ENCODE peak calls at places on chromosomes 4 and X, in nine cellular contexts. One of them, this sample, is unnamed.

GRCh38 chr4:54384563-54384962 is 155.5 kb downstream of the PDGFRA start:
- DNase-seq in stomach: peak
- DNase-seq in occipital lobe: no peak
- DNase-seq in naive thymus-derived CD8-positive, alpha-beta T cell: peak
- DNase-seq in SK-N-SH: no peak
- DNase-seq in hippocampal formation: peak
- DNase-seq in cardiac fibroblast: peak
- DNase-seq in activated CD4-positive, alpha-beta T cell treated with anti-CD3 and anti-CD28 coated beads, Interleukin-2, amount 50 U/mL, for 48 hours: peak
- DNase-seq in brain pericyte: no peak
- DNase-seq in this sample: peak

GRCh38 chr4:79626102-79626501 is 218.1 kb upstream of the GK2 start:
- DNase-seq in brain pericyte: no peak
- DNase-seq in occipital lobe: no peak
- DNase-seq in stomach: no peak
- DNase-seq in hippocampal formation: no peak
- DNase-seq in SK-N-SH: no peak
- DNase-seq in activated CD4-positive, alpha-beta T cell treated with anti-CD3 and anti-CD28 coated beads, Interleukin-2, amount 50 U/mL, for 48 hours: no peak
- DNase-seq in cardiac fibroblast: peak
- DNase-seq in naive thymus-derived CD8-positive, alpha-beta T cell: no peak
- DNase-seq in this sample: no peak

GRCh38 chrX:15146515-15146914 is 123.4 kb downstream of the ASB9 start:
- DNase-seq in SK-N-SH: peak
- DNase-seq in naive thymus-derived CD8-positive, alpha-beta T cell: no peak
- DNase-seq in activated CD4-positive, alpha-beta T cell treated with anti-CD3 and anti-CD28 coated beads, Interleukin-2, amount 50 U/mL, for 48 hours: peak
- DNase-seq in brain pericyte: no peak
- DNase-seq in occipital lobe: no peak
- DNase-seq in stomach: peak
- DNase-seq in hippocampal formation: no peak
- DNase-seq in cardiac fibroblast: peak
- DNase-seq in this sample: peak

GRCh38 chrX:21374163-21374993 is at the start of gene CNKSR2:
- DNase-seq in stomach: peak
- DNase-seq in occipital lobe: peak
- DNase-seq in cardiac fibroblast: peak
- DNase-seq in activated CD4-positive, alpha-beta T cell treated with anti-CD3 and anti-CD28 coated beads, Interleukin-2, amount 50 U/mL, for 48 hours: peak
- DNase-seq in hippocampal formation: no peak
- DNase-seq in brain pericyte: no peak
- DNase-seq in naive thymus-derived CD8-positive, alpha-beta T cell: peak
- DNase-seq in SK-N-SH: peak
- DNase-seq in this sample: peak

GRCh38 chr4:116952530-116953108 is 132.8 kb downstream of the TRAM1L1 start:
- DNase-seq in stomach: no peak
- DNase-seq in occipital lobe: no peak
- DNase-seq in cardiac fibroblast: no peak
- DNase-seq in brain pericyte: no peak
- DNase-seq in SK-N-SH: no peak
- DNase-seq in hippocampal formation: no peak
- DNase-seq in activated CD4-positive, alpha-beta T cell treated with anti-CD3 and anti-CD28 coated beads, Interleukin-2, amount 50 U/mL, for 48 hours: no peak
- DNase-seq in naive thymus-derived CD8-positive, alpha-beta T cell: no peak
- DNase-seq in this sample: no peak

GRCh38 chr4:168877779-168878491 is 132.1 kb downstream of the CBR4 start:
- DNase-seq in stomach: no peak
- DNase-seq in SK-N-SH: peak
- DNase-seq in brain pericyte: no peak
- DNase-seq in naive thymus-derived CD8-positive, alpha-beta T cell: no peak
- DNase-seq in hippocampal formation: no peak
- DNase-seq in activated CD4-positive, alpha-beta T cell treated with anti-CD3 and anti-CD28 coated beads, Interleukin-2, amount 50 U/mL, for 48 hours: peak
- DNase-seq in occipital lobe: no peak
- DNase-seq in cardiac fibroblast: peak
- DNase-seq in this sample: peak

GRCh38 chr4:8592366-8593267 is at the start of gene CPZ:
- DNase-seq in hippocampal formation: no peak
- DNase-seq in activated CD4-positive, alpha-beta T cell treated with anti-CD3 and anti-CD28 coated beads, Interleukin-2, amount 50 U/mL, for 48 hours: no peak
- DNase-seq in brain pericyte: no peak
- DNase-seq in occipital lobe: no peak
- DNase-seq in naive thymus-derived CD8-positive, alpha-beta T cell: no peak
- DNase-seq in stomach: no peak
- DNase-seq in cardiac fibroblast: peak
- DNase-seq in SK-N-SH: no peak
- DNase-seq in this sample: no peak

GRCh38 chr4:3340038-3340702 is 47.3 kb downstream of the RGS12 start:
- DNase-seq in hippocampal formation: no peak
- DNase-seq in SK-N-SH: no peak
- DNase-seq in activated CD4-positive, alpha-beta T cell treated with anti-CD3 and anti-CD28 coated beads, Interleukin-2, amount 50 U/mL, for 48 hours: no peak
- DNase-seq in cardiac fibroblast: no peak
- DNase-seq in naive thymus-derived CD8-positive, alpha-beta T cell: no peak
- DNase-seq in occipital lobe: no peak
- DNase-seq in brain pericyte: no peak
- DNase-seq in stomach: no peak
- DNase-seq in this sample: no peak

GRCh38 chr4:1255151-1255550 is 6.2 kb upstream of the CTBP1 start:
- DNase-seq in cardiac fibroblast: no peak
- DNase-seq in naive thymus-derived CD8-positive, alpha-beta T cell: no peak
- DNase-seq in stomach: no peak
- DNase-seq in SK-N-SH: no peak
- DNase-seq in activated CD4-positive, alpha-beta T cell treated with anti-CD3 and anti-CD28 coated beads, Interleukin-2, amount 50 U/mL, for 48 hours: no peak
- DNase-seq in occipital lobe: no peak
- DNase-seq in hippocampal formation: no peak
- DNase-seq in brain pericyte: no peak
- DNase-seq in this sample: no peak

GRCh38 chrX:15567886-15568616 is 32.7 kb downstream of the ACE2 start:
- DNase-seq in occipital lobe: no peak
- DNase-seq in brain pericyte: no peak
- DNase-seq in naive thymus-derived CD8-positive, alpha-beta T cell: no peak
- DNase-seq in cardiac fibroblast: peak
- DNase-seq in SK-N-SH: no peak
- DNase-seq in stomach: no peak
- DNase-seq in activated CD4-positive, alpha-beta T cell treated with anti-CD3 and anti-CD28 coated beads, Interleukin-2, amount 50 U/mL, for 48 hours: no peak
- DNase-seq in hippocampal formation: peak
- DNase-seq in this sample: no peak

GRCh38 chrX:33194876-33195433 is 16.4 kb downstream of the DMD start:
- DNase-seq in brain pericyte: no peak
- DNase-seq in stomach: no peak
- DNase-seq in naive thymus-derived CD8-positive, alpha-beta T cell: no peak
- DNase-seq in SK-N-SH: no peak
- DNase-seq in activated CD4-positive, alpha-beta T cell treated with anti-CD3 and anti-CD28 coated beads, Interleukin-2, amount 50 U/mL, for 48 hours: no peak
- DNase-seq in occipital lobe: no peak
- DNase-seq in cardiac fibroblast: peak
- DNase-seq in hippocampal formation: no peak
- DNase-seq in this sample: peak

GRCh38 chr4:146521543-146522097 is at the start of gene SLC10A7:
- DNase-seq in activated CD4-positive, alpha-beta T cell treated with anti-CD3 and anti-CD28 coated beads, Interleukin-2, amount 50 U/mL, for 48 hours: peak
- DNase-seq in hippocampal formation: peak
- DNase-seq in cardiac fibroblast: peak
- DNase-seq in SK-N-SH: peak
- DNase-seq in brain pericyte: peak
- DNase-seq in stomach: peak
- DNase-seq in naive thymus-derived CD8-positive, alpha-beta T cell: peak
- DNase-seq in occipital lobe: peak
- DNase-seq in this sample: peak

GRCh38 chr4:10582059-10582686 is 102.4 kb downstream of the CLNK start:
- DNase-seq in stomach: peak
- DNase-seq in activated CD4-positive, alpha-beta T cell treated with anti-CD3 and anti-CD28 coated beads, Interleukin-2, amount 50 U/mL, for 48 hours: peak
- DNase-seq in cardiac fibroblast: peak
- DNase-seq in brain pericyte: no peak
- DNase-seq in occipital lobe: peak
- DNase-seq in SK-N-SH: peak
- DNase-seq in hippocampal formation: peak
- DNase-seq in naive thymus-derived CD8-positive, alpha-beta T cell: peak
- DNase-seq in this sample: peak

GRCh38 chrX:151981129-151981528 is 6.7 kb upstream of the GABRE start:
- DNase-seq in brain pericyte: no peak
- DNase-seq in cardiac fibroblast: peak
- DNase-seq in naive thymus-derived CD8-positive, alpha-beta T cell: no peak
- DNase-seq in hippocampal formation: no peak
- DNase-seq in activated CD4-positive, alpha-beta T cell treated with anti-CD3 and anti-CD28 coated beads, Interleukin-2, amount 50 U/mL, for 48 hours: no peak
- DNase-seq in stomach: no peak
- DNase-seq in SK-N-SH: no peak
- DNase-seq in occipital lobe: no peak
- DNase-seq in this sample: no peak

GRCh38 chr4:106763044-106763443 is 273.1 kb downstream of the DKK2 start:
- DNase-seq in SK-N-SH: no peak
- DNase-seq in hippocampal formation: no peak
- DNase-seq in occipital lobe: no peak
- DNase-seq in stomach: no peak
- DNase-seq in brain pericyte: no peak
- DNase-seq in activated CD4-positive, alpha-beta T cell treated with anti-CD3 and anti-CD28 coated beads, Interleukin-2, amount 50 U/mL, for 48 hours: no peak
- DNase-seq in naive thymus-derived CD8-positive, alpha-beta T cell: no peak
- DNase-seq in cardiac fibroblast: no peak
- DNase-seq in this sample: no peak

GRCh38 chr4:108058685-108059440 is 69.2 kb downstream of the HADH start:
- DNase-seq in activated CD4-positive, alpha-beta T cell treated with anti-CD3 and anti-CD28 coated beads, Interleukin-2, amount 50 U/mL, for 48 hours: no peak
- DNase-seq in occipital lobe: no peak
- DNase-seq in hippocampal formation: no peak
- DNase-seq in stomach: no peak
- DNase-seq in cardiac fibroblast: peak
- DNase-seq in brain pericyte: no peak
- DNase-seq in naive thymus-derived CD8-positive, alpha-beta T cell: no peak
- DNase-seq in SK-N-SH: no peak
- DNase-seq in this sample: no peak

GRCh38 chr4:147682755-147683154 is 1.2 kb downstream of the PRMT9 start:
- DNase-seq in SK-N-SH: peak
- DNase-seq in hippocampal formation: no peak
- DNase-seq in activated CD4-positive, alpha-beta T cell treated with anti-CD3 and anti-CD28 coated beads, Interleukin-2, amount 50 U/mL, for 48 hours: no peak
- DNase-seq in stomach: no peak
- DNase-seq in brain pericyte: no peak
- DNase-seq in naive thymus-derived CD8-positive, alpha-beta T cell: no peak
- DNase-seq in cardiac fibroblast: peak
- DNase-seq in occipital lobe: no peak
- DNase-seq in this sample: peak

GRCh38 chr4:61273237-61273636 is 73.1 kb downstream of the ADGRL3 start:
- DNase-seq in occipital lobe: peak
- DNase-seq in activated CD4-positive, alpha-beta T cell treated with anti-CD3 and anti-CD28 coated beads, Interleukin-2, amount 50 U/mL, for 48 hours: no peak
- DNase-seq in cardiac fibroblast: peak
- DNase-seq in brain pericyte: peak
- DNase-seq in naive thymus-derived CD8-positive, alpha-beta T cell: no peak
- DNase-seq in stomach: no peak
- DNase-seq in SK-N-SH: no peak
- DNase-seq in hippocampal formation: peak
- DNase-seq in this sample: no peak

GRCh38 chr4:57342406-57342805 is 232.2 kb upstream of the IGFBP7 start:
- DNase-seq in cardiac fibroblast: peak
- DNase-seq in SK-N-SH: no peak
- DNase-seq in activated CD4-positive, alpha-beta T cell treated with anti-CD3 and anti-CD28 coated beads, Interleukin-2, amount 50 U/mL, for 48 hours: no peak
- DNase-seq in brain pericyte: no peak
- DNase-seq in stomach: no peak
- DNase-seq in naive thymus-derived CD8-positive, alpha-beta T cell: no peak
- DNase-seq in hippocampal formation: no peak
- DNase-seq in occipital lobe: no peak
- DNase-seq in this sample: no peak

GRCh38 chrX:115147220-115147619 is 42.0 kb upstream of the RBMXL3 start:
- DNase-seq in brain pericyte: no peak
- DNase-seq in SK-N-SH: peak
- DNase-seq in activated CD4-positive, alpha-beta T cell treated with anti-CD3 and anti-CD28 coated beads, Interleukin-2, amount 50 U/mL, for 48 hours: no peak
- DNase-seq in hippocampal formation: peak
- DNase-seq in naive thymus-derived CD8-positive, alpha-beta T cell: no peak
- DNase-seq in cardiac fibroblast: peak
- DNase-seq in stomach: no peak
- DNase-seq in occipital lobe: no peak
- DNase-seq in this sample: peak

GRCh38 chrX:11113731-11114130 is 2.6 kb downstream of the HCCS start:
- DNase-seq in SK-N-SH: no peak
- DNase-seq in brain pericyte: no peak
- DNase-seq in cardiac fibroblast: peak
- DNase-seq in naive thymus-derived CD8-positive, alpha-beta T cell: no peak
- DNase-seq in hippocampal formation: no peak
- DNase-seq in occipital lobe: no peak
- DNase-seq in stomach: no peak
- DNase-seq in activated CD4-positive, alpha-beta T cell treated with anti-CD3 and anti-CD28 coated beads, Interleukin-2, amount 50 U/mL, for 48 hours: no peak
- DNase-seq in this sample: peak

GRCh38 chrX:9604111-9604907 is 139.5 kb downstream of the TBL1X start:
- DNase-seq in SK-N-SH: no peak
- DNase-seq in cardiac fibroblast: peak
- DNase-seq in occipital lobe: peak
- DNase-seq in brain pericyte: no peak
- DNase-seq in naive thymus-derived CD8-positive, alpha-beta T cell: no peak
- DNase-seq in activated CD4-positive, alpha-beta T cell treated with anti-CD3 and anti-CD28 coated beads, Interleukin-2, amount 50 U/mL, for 48 hours: no peak
- DNase-seq in hippocampal formation: peak
- DNase-seq in stomach: no peak
- DNase-seq in this sample: no peak

GRCh38 chrX:44428989-44429627 is 85.6 kb upstream of the EFHC2 start:
- DNase-seq in stomach: no peak
- DNase-seq in SK-N-SH: no peak
- DNase-seq in brain pericyte: no peak
- DNase-seq in cardiac fibroblast: no peak
- DNase-seq in occipital lobe: no peak
- DNase-seq in naive thymus-derived CD8-positive, alpha-beta T cell: no peak
- DNase-seq in activated CD4-positive, alpha-beta T cell treated with anti-CD3 and anti-CD28 coated beads, Interleukin-2, amount 50 U/mL, for 48 hours: no peak
- DNase-seq in hippocampal formation: no peak
- DNase-seq in this sample: no peak

GRCh38 chr4:147916351-147916750 is 184.5 kb downstream of the ARHGAP10 start:
- DNase-seq in cardiac fibroblast: peak
- DNase-seq in activated CD4-positive, alpha-beta T cell treated with anti-CD3 and anti-CD28 coated beads, Interleukin-2, amount 50 U/mL, for 48 hours: no peak
- DNase-seq in naive thymus-derived CD8-positive, alpha-beta T cell: no peak
- DNase-seq in stomach: no peak
- DNase-seq in SK-N-SH: no peak
- DNase-seq in brain pericyte: no peak
- DNase-seq in occipital lobe: no peak
- DNase-seq in hippocampal formation: no peak
- DNase-seq in this sample: peak

GRCh38 chr4:186946682-186947294 is 223.1 kb upstream of the FAT1 start:
- DNase-seq in stomach: peak
- DNase-seq in hippocampal formation: no peak
- DNase-seq in brain pericyte: peak
- DNase-seq in SK-N-SH: peak
- DNase-seq in naive thymus-derived CD8-positive, alpha-beta T cell: no peak
- DNase-seq in occipital lobe: no peak
- DNase-seq in cardiac fibroblast: no peak
- DNase-seq in activated CD4-positive, alpha-beta T cell treated with anti-CD3 and anti-CD28 coated beads, Interleukin-2, amount 50 U/mL, for 48 hours: no peak
- DNase-seq in this sample: no peak

GRCh38 chr4:84887824-84888223 is 78.7 kb downstream of the WDFY3 start:
- DNase-seq in SK-N-SH: no peak
- DNase-seq in brain pericyte: no peak
- DNase-seq in cardiac fibroblast: peak
- DNase-seq in activated CD4-positive, alpha-beta T cell treated with anti-CD3 and anti-CD28 coated beads, Interleukin-2, amount 50 U/mL, for 48 hours: no peak
- DNase-seq in naive thymus-derived CD8-positive, alpha-beta T cell: no peak
- DNase-seq in stomach: no peak
- DNase-seq in occipital lobe: no peak
- DNase-seq in hippocampal formation: no peak
- DNase-seq in this sample: peak

GRCh38 chr4:79227896-79228295 is 98.0 kb downstream of the NAA11 start:
- DNase-seq in activated CD4-positive, alpha-beta T cell treated with anti-CD3 and anti-CD28 coated beads, Interleukin-2, amount 50 U/mL, for 48 hours: no peak
- DNase-seq in stomach: no peak
- DNase-seq in SK-N-SH: no peak
- DNase-seq in cardiac fibroblast: peak
- DNase-seq in naive thymus-derived CD8-positive, alpha-beta T cell: no peak
- DNase-seq in brain pericyte: peak
- DNase-seq in occipital lobe: no peak
- DNase-seq in hippocampal formation: no peak
- DNase-seq in this sample: no peak

GRCh38 chrX:78555401-78555980 is 103.6 kb downstream of the RTL3 start:
- DNase-seq in activated CD4-positive, alpha-beta T cell treated with anti-CD3 and anti-CD28 coated beads, Interleukin-2, amount 50 U/mL, for 48 hours: no peak
- DNase-seq in hippocampal formation: no peak
- DNase-seq in SK-N-SH: no peak
- DNase-seq in stomach: no peak
- DNase-seq in brain pericyte: no peak
- DNase-seq in naive thymus-derived CD8-positive, alpha-beta T cell: no peak
- DNase-seq in cardiac fibroblast: no peak
- DNase-seq in occipital lobe: no peak
- DNase-seq in this sample: peak

GRCh38 chr4:48116582-48116981 is 17.5 kb downstream of the TXK start:
- DNase-seq in activated CD4-positive, alpha-beta T cell treated with anti-CD3 and anti-CD28 coated beads, Interleukin-2, amount 50 U/mL, for 48 hours: no peak
- DNase-seq in cardiac fibroblast: no peak
- DNase-seq in occipital lobe: no peak
- DNase-seq in stomach: no peak
- DNase-seq in naive thymus-derived CD8-positive, alpha-beta T cell: no peak
- DNase-seq in brain pericyte: no peak
- DNase-seq in hippocampal formation: no peak
- DNase-seq in SK-N-SH: no peak
- DNase-seq in this sample: no peak

GRCh38 chrX:17861496-17862011 is 456 bp upstream of the RAI2 start:
- DNase-seq in naive thymus-derived CD8-positive, alpha-beta T cell: no peak
- DNase-seq in occipital lobe: no peak
- DNase-seq in hippocampal formation: no peak
- DNase-seq in brain pericyte: no peak
- DNase-seq in stomach: no peak
- DNase-seq in activated CD4-positive, alpha-beta T cell treated with anti-CD3 and anti-CD28 coated beads, Interleukin-2, amount 50 U/mL, for 48 hours: no peak
- DNase-seq in SK-N-SH: no peak
- DNase-seq in cardiac fibroblast: no peak
- DNase-seq in this sample: no peak

GRCh38 chr4:14446904-14447303 is 555.4 kb upstream of the CPEB2 start:
- DNase-seq in naive thymus-derived CD8-positive, alpha-beta T cell: no peak
- DNase-seq in stomach: no peak
- DNase-seq in activated CD4-positive, alpha-beta T cell treated with anti-CD3 and anti-CD28 coated beads, Interleukin-2, amount 50 U/mL, for 48 hours: no peak
- DNase-seq in brain pericyte: no peak
- DNase-seq in hippocampal formation: no peak
- DNase-seq in SK-N-SH: no peak
- DNase-seq in cardiac fibroblast: no peak
- DNase-seq in occipital lobe: no peak
- DNase-seq in this sample: no peak

This sample was measured in dermis blood vessel endothelial cell.